ENCODE peak calls at places on chromosomes 16 and 17, in six cellular contexts. Y is PC-3, O is GM23338, J is HCT116, T is MM.1S, H is SK-N-SH. M is an unnamed sample.

GRCh38 chr16:15440852-15441251 is 6.5 kb downstream of the BMERB1 start:
- DNase-seq in H (no peak), T (no peak), Y (peak; percentile 80), O (no peak), J (no peak), M (no peak)

GRCh38 chr16:85659805-85660511 is 28.8 kb downstream of the GINS2 start:
- DNase-seq in H (peak; percentile 93), J (peak; percentile 34), O (peak; percentile 81), Y (peak; percentile 58), T (peak; percentile 13), M (peak; percentile 69)

GRCh38 chr17:69608808-69609494 is 194.5 kb downstream of the MAP2K6 start:
- DNase-seq in Y (peak; percentile 83), T (no peak), H (no peak), J (no peak), O (no peak), M (no peak)

GRCh38 chr17:38575781-38576180 is 30.0 kb downstream of the SRCIN1 start:
- DNase-seq in H (no peak), O (no peak), T (no peak), J (no peak), Y (no peak), M (no peak)

GRCh38 chr17:82121660-82122629 is 23.9 kb upstream of the FASN start:
- DNase-seq in O (no peak), J (no peak), H (peak; percentile 55), Y (no peak), T (peak; percentile 96), M (peak; percentile 77)

GRCh38 chr16:2912330-2913199 is 834 bp downstream of the FLYWCH1 start:
- DNase-seq in J (no peak), O (peak; percentile 56), H (peak; percentile 47), T (peak; percentile 42), Y (peak; percentile 25), M (peak; percentile 37)

GRCh38 chr17:63626551-63627228 is 4.5 kb downstream of the MAP3K3 start:
- DNase-seq in Y (peak; percentile 22), T (no peak), H (no peak), J (no peak), O (no peak), M (no peak)

GRCh38 chr16:4679854-4680636 is 13.3 kb upstream of the NUDT16L1 start:
- DNase-seq in J (no peak), H (no peak), T (no peak), Y (peak; percentile 91), O (no peak), M (no peak)

GRCh38 chr16:4454618-4455017 is 19.8 kb downstream of the NMRAL1 start:
- DNase-seq in J (no peak), O (peak; percentile 59), Y (no peak), T (no peak), H (no peak), M (no peak)

GRCh38 chr17:34633351-34633750 is 54.0 kb downstream of the TMEM132E start:
- DNase-seq in J (no peak), H (no peak), Y (no peak), T (peak; percentile 61), O (peak; percentile 75), M (no peak)

GRCh38 chr17:27747462-27748359 is 52.6 kb downstream of the NOS2 start:
- DNase-seq in J (peak; percentile 23), O (peak; percentile 90), T (no peak), H (no peak), Y (no peak), M (no peak)

GRCh38 chr17:65228287-65228686 is 91.1 kb downstream of the RGS9 start:
- DNase-seq in J (no peak), H (no peak), T (no peak), Y (no peak), O (no peak), M (no peak)

GRCh38 chr17:32356378-32356743 is 6.4 kb downstream of the ZNF207 start:
- DNase-seq in J (no peak), Y (no peak), O (no peak), H (no peak), T (no peak), M (no peak)

GRCh38 chr17:47694818-47695663 is 1.1 kb downstream of the TBKBP1 start:
- DNase-seq in O (peak; percentile 71), T (no peak), Y (peak; percentile 50), H (peak; percentile 84), J (no peak), M (peak; percentile 59)

GRCh38 chr16:88297178-88297720 is 85.5 kb upstream of the ZNF469 start:
- DNase-seq in H (no peak), T (no peak), Y (peak; percentile 26), O (no peak), J (no peak), M (no peak)

GRCh38 chr17:68865584-68865983 is 89.6 kb downstream of the ABCA8 start:
- DNase-seq in H (no peak), J (no peak), Y (no peak), O (no peak), T (no peak), M (no peak)

GRCh38 chr17:17107281-17107680 is 65.0 kb downstream of the MPRIP start:
- DNase-seq in O (no peak), J (no peak), Y (no peak), H (no peak), T (no peak), M (no peak)
- TF ChIP-seq EZH2phosphoT487 in O (no peak), J (no peak), Y (no peak), H (no peak), T (no peak), M (no peak)

DNA sequence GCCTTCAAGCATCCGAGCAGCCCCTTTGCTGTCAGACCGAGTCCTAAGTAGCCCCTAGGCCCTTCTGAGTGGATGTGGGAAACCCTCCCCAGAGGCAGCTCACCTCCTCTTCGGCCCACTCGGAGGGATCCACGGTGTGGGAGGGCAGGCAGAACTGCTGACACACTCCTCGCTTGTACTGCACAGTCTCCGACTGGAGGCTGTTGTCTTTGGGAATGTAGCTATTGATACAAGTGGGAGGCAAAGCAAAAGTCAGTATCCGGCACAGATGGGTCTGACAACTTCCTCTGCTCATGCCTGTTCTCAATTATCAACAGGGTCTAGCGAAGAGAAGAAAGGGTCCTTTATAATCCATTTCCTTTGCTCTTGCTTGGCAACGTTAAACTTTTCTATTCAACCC is 25.9 kb upstream of the FOXJ1 start:
- DNase-seq in O (no peak), Y (no peak), J (no peak), T (no peak), H (no peak), M (no peak)
- H3K9me2 ChIP-seq in O (no peaks in the 10 kb centered on the region), Y (no peaks in the 10 kb centered on the region), J (no peaks in the 10 kb centered on the region), T (no peaks in the 10 kb centered on the region), H (no peaks in the 10 kb centered on the region), M (no peaks in the 10 kb centered on the region)

GRCh38 chr17:9529033-9529748 is 46.4 kb downstream of the STX8 start:
- DNase-seq in Y (peak; percentile 27), O (peak; percentile 46), J (no peak), H (peak; percentile 41), T (no peak), M (peak; percentile 6)
- TF ChIP-seq CTCF in Y (peak; percentile 62), O (peak; percentile 69), J (peak; percentile 58), H (peak; percentile 69), T (peak; percentile 54), M (peak; percentile 57)

DNA sequence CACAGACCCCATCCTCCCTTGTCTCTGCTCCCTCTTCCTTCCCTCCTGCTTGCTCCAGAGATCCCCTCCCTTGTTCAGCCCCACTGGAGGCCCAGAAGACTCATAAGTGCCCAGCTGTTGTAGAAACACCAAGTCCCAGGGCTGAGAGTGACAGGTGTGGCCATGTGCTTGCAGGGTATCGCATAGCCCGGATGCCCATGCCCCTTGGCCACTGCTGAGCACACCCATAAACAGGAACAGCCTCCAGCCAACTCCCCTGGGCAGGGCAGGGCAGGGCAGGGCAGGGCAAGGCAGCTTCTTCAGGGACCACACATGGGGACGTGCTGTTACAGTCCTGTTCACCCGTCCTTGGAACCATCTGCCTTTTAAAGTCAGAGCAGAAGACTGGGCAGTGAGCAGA is 2.0 kb downstream of the CACNG1 start:
- DNase-seq in Y (no peak), J (no peak), H (no peak), O (no peak), T (no peak), M (no peak)
- TF ChIP-seq EZH2phosphoT487 in Y (no peak), J (no peak), H (no peak), O (no peak), T (no peak), M (no peak)

GRCh38 chr16:78705694-78706093 is 606.2 kb downstream of the WWOX start:
- DNase-seq in J (no peak), T (peak; percentile 21), Y (peak; percentile 61), H (peak; percentile 4), O (peak; percentile 62), M (peak; percentile 22)

GRCh38 chr16:78703951-78704350 is 604.5 kb downstream of the WWOX start:
- DNase-seq in T (no peak), O (no peak), H (no peak), J (no peak), Y (no peak), M (no peak)

GRCh38 chr16:78704421-78704820 is 605.0 kb downstream of the WWOX start:
- DNase-seq in T (no peak), J (no peak), Y (no peak), H (no peak), O (no peak), M (no peak)

GRCh38 chr16:78709137-78709871 is 609.9 kb downstream of the WWOX start:
- DNase-seq in H (peak; percentile 22), T (no peak), O (peak; percentile 2), Y (no peak), J (no peak), M (no peak)

DNA sequence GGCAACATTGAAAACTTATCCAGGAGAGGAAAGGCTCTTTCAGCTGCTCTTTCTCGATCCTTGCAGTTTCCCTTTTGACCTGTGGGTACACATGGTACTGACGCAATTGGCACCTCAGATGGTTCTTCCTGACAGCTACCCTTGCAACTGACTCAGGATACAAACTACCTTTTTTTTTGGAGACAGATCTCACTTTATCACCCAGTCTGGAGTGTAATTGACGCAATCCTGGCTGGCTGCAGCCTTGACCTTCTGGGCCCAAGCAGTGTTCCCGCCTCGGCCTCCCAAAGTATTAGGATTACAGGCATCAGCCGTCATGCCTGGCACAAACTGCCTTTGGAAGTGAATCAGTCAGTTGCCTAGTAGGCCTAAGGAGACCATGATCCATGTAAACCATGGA is 607.2 kb downstream of the WWOX start:
- DNase-seq in O (peak; percentile 6), T (no peak), H (no peak), Y (no peak), J (no peak), M (no peak)
- H3K9me2 ChIP-seq in O (no peaks in the 10 kb centered on the region), T (no peaks in the 10 kb centered on the region), H (no peaks in the 10 kb centered on the region), Y (no peaks in the 10 kb centered on the region), J (no peaks in the 10 kb centered on the region), M (no peaks in the 10 kb centered on the region)